ENCODE peak calls at places on chromosome 21, in ten cellular contexts. F is AG08396; R is left ventricle myocardium inferior; S is H7; U is caudate nucleus; Q is NCI-H510A; M is activated effector memory CD4-positive, alpha-beta T cell treated with Interleukin-2 at 50 U/mL for 16 hours; W is DMS53; B is central memory CD4-positive, alpha-beta T cell; D is NCI-H1417. P is an unnamed sample.

GRCh38 chr21:45887121-45887611 is 94.4 kb upstream of the COL6A1 start:
- DNase-seq in F (no peak), S (no peak), M (no peak), U (peak; percentile 29), B (no peak), Q (no peak), W (no peak), R (peak; percentile 51), D (no peak), P (no peak)

GRCh38 chr21:33019516-33019884 is 6.2 kb upstream of the OLIG2 start:
- DNase-seq in F (no peak), Q (no peak), S (no peak), U (no peak), R (no peak), B (no peak), D (no peak), M (no peak), W (no peak), P (no peak)

GRCh38 chr21:35280221-35280620 is 231.1 kb upstream of the RUNX1 start:
- DNase-seq in U (no peak), S (no peak), M (no peak), W (no peak), D (no peak), B (no peak), R (no peak), Q (no peak), F (no peak), P (no peak)

GRCh38 chr21:38266732-38267131 is 9.9 kb downstream of the KCNJ15 start:
- DNase-seq in U (no peak), Q (no peak), M (no peak), W (no peak), R (no peak), D (no peak), F (peak; percentile 23), S (no peak), B (no peak), P (no peak)

GRCh38 chr21:45371092-45371491 is 33.9 kb upstream of the COL18A1 start:
- DNase-seq in D (no peak), W (no peak), S (no peak), U (no peak), F (no peak), Q (no peak), B (no peak), R (no peak), M (no peak), P (no peak)

GRCh38 chr21:34793471-34793870 is 124.7 kb downstream of the CLIC6 start:
- DNase-seq in D (no peak), M (no peak), Q (no peak), B (no peak), U (no peak), W (peak; percentile 63), R (no peak), S (no peak), F (no peak), P (no peak)

GRCh38 chr21:32929633-32930038 is 96.1 kb upstream of the OLIG2 start:
- DNase-seq in Q (no peak), R (no peak), W (no peak), M (no peak), U (no peak), F (no peak), D (no peak), B (no peak), S (no peak), P (no peak)

GRCh38 chr21:41147096-41147978 is 20.6 kb upstream of the BACE2 start:
- DNase-seq in R (no peak), Q (no peak), M (no peak), U (no peak), D (no peak), S (peak; percentile 47), B (no peak), F (no peak), W (no peak), P (peak; percentile 66)

GRCh38 chr21:31667639-31668038 is 8.1 kb downstream of the SOD1 start:
- DNase-seq in U (no peak), B (no peak), M (no peak), W (no peak), Q (no peak), S (no peak), D (no peak), F (no peak), R (no peak), P (no peak)

GRCh38 chr21:39726133-39726532 is 18.9 kb upstream of the IGSF5 start:
- DNase-seq in R (no peak), D (no peak), Q (no peak), F (no peak), S (no peak), B (no peak), W (no peak), U (no peak), M (no peak), P (no peak)

GRCh38 chr21:37208056-37208705 is 59.0 kb downstream of the VPS26C start:
- DNase-seq in W (no peak), F (peak; percentile 35), B (no peak), M (no peak), U (peak; percentile 70), S (no peak), R (peak; percentile 79), Q (no peak), D (no peak), P (no peak)

GRCh38 chr21:28712396-28712795 is 280.3 kb downstream of the LTN1 start:
- DNase-seq in U (no peak), D (no peak), S (no peak), F (no peak), Q (no peak), B (no peak), M (no peak), W (no peak), R (no peak), P (no peak)

GRCh38 chr21:37787456-37787855 is 128.8 kb downstream of the KCNJ6 start:
- DNase-seq in Q (no peak), W (no peak), D (no peak), U (no peak), M (no peak), S (no peak), F (peak; percentile 69), B (no peak), R (no peak), P (no peak)

GRCh38 chr21:39083377-39084008 is 99.8 kb downstream of the PSMG1 start:
- DNase-seq in F (peak; percentile 39), M (no peak), U (no peak), B (no peak), S (no peak), W (peak; percentile 25), D (no peak), Q (no peak), R (no peak), P (no peak)

GRCh38 chr21:31343680-31344480 is at the start of gene TIAM1:
- DNase-seq in S (peak; percentile 79), D (no peak), F (peak; percentile 25), B (no peak), W (peak; percentile 40), Q (no peak), U (peak; percentile 20), R (peak; percentile 68), M (no peak), P (peak; percentile 89)

P was measured in endodermal cell.